ENCODE peak calls at places on chromosomes 1 and 21, in ten cellular contexts. G, R, T, Z, Y, U, V, K, Q and A are unnamed samples.
A peak's percentile ranks its signal among the peaks of the same experiment; 100 is the strongest.

GRCh38 chr1:96234299-96234698 is 487.3 kb upstream of the PTBP2 start:
- DNase-seq in G (peak; percentile 66), R (no peak), T (peak; percentile 53), Z (no peak), Y (no peak), U (peak; percentile 15), V (no peak), K (no peak), Q (no peak), A (peak; percentile 56)

GRCh38 chr1:150066838-150067183 is 765 bp upstream of the VPS45 start:
- DNase-seq in G (peak; percentile 23), R (no peak), T (peak; percentile 31), Z (no peak), Y (peak; percentile 57), U (no peak), V (no peak), K (no peak), Q (no peak), A (no peak)

GRCh38 chr1:48228156-48228555 is 5.6 kb downstream of the SLC5A9 start:
- DNase-seq in G (peak; percentile 57), R (no peak), T (no peak), Z (no peak), Y (peak; percentile 41), U (no peak), V (no peak), K (no peak), Q (no peak), A (no peak)

GRCh38 chr21:16145052-16145451 is 415.3 kb downstream of the USP25 start:
- DNase-seq in G (no peak), R (no peak), T (no peak), Z (no peak), Y (no peak), U (no peak), V (no peak), K (no peak), Q (no peak), A (no peak)

GRCh38 chr1:211259596-211260126 is 495 bp downstream of the RCOR3 start:
- DNase-seq in G (peak; percentile 67), R (peak; percentile 80), T (no peak), Z (no peak), Y (peak; percentile 72), U (peak; percentile 26), V (no peak), K (peak; percentile 8), Q (no peak), A (no peak)

GRCh38 chr1:162248854-162249535 is 127.7 kb downstream of the SPATA46 start:
- DNase-seq in G (no peak), R (no peak), T (no peak), Z (no peak), Y (no peak), U (no peak), V (no peak), K (no peak), Q (no peak), A (no peak)

GRCh38 chr1:117061986-117062415 is 1.9 kb downstream of the TTF2 start:
- DNase-seq in G (peak; percentile 79), R (no peak), T (no peak), Z (peak; percentile 59), Y (no peak), U (no peak), V (peak; percentile 53), K (no peak), Q (no peak), A (no peak)

GRCh38 chr1:211036701-211037494 is 97.0 kb downstream of the KCNH1 start:
- DNase-seq in G (peak; percentile 77), R (no peak), T (no peak), Z (peak; percentile 96), Y (no peak), U (no peak), V (peak; percentile 90), K (peak; percentile 75), Q (no peak), A (no peak)

GRCh38 chr1:30966690-30967369 is 58.3 kb upstream of the SDC3 start:
- DNase-seq in G (peak; percentile 90), R (no peak), T (no peak), Z (peak; percentile 57), Y (peak; percentile 26), U (no peak), V (no peak), K (no peak), Q (no peak), A (no peak)

GRCh38 chr1:17653728-17654351 is 101.3 kb upstream of the ACTL8 start:
- DNase-seq in G (peak; percentile 72), R (no peak), T (no peak), Z (peak; percentile 31), Y (peak; percentile 84), U (no peak), V (no peak), K (no peak), Q (no peak), A (no peak)

GRCh38 chr21:33964706-33965325 is 49.2 kb upstream of the ATP5PO start:
- DNase-seq in G (no peak), R (no peak), T (no peak), Z (peak; percentile 58), Y (no peak), U (no peak), V (no peak), K (no peak), Q (no peak), A (no peak)

GRCh38 chr21:38775733-38776132 is 30.0 kb upstream of the ETS2 start:
- DNase-seq in G (no peak), R (no peak), T (no peak), Z (no peak), Y (no peak), U (no peak), V (no peak), K (no peak), Q (no peak), A (no peak)

GRCh38 chr21:35236090-35236489 is 187.0 kb upstream of the RUNX1 start:
- DNase-seq in G (no peak), R (no peak), T (no peak), Z (no peak), Y (no peak), U (no peak), V (no peak), K (no peak), Q (no peak), A (no peak)

GRCh38 chr1:8293641-8294169 is 24.2 kb upstream of the SLC45A1 start:
- DNase-seq in G (no peak), R (no peak), T (no peak), Z (no peak), Y (no peak), U (no peak), V (no peak), K (no peak), Q (no peak), A (no peak)

GRCh38 chr1:221806984-221807383 is 65.1 kb upstream of the DUSP10 start:
- DNase-seq in G (no peak), R (no peak), T (no peak), Z (no peak), Y (no peak), U (no peak), V (no peak), K (no peak), Q (no peak), A (no peak)

GRCh38 chr1:115089443-115090340 is at the start of gene TSPAN2:
- DNase-seq in G (peak; percentile 12), R (no peak), T (peak; percentile 51), Z (no peak), Y (peak; percentile 69), U (no peak), V (no peak), K (no peak), Q (peak; percentile 62), A (no peak)

GRCh38 chr1:71667224-71667623 is 586.4 kb upstream of the ZRANB2 start:
- DNase-seq in G (no peak), R (no peak), T (no peak), Z (no peak), Y (no peak), U (no peak), V (no peak), K (peak; percentile 15), Q (no peak), A (no peak)

GRCh38 chr1:192491804-192492554 is 83.6 kb upstream of the RGS1 start:
- DNase-seq in G (peak; percentile 54), R (no peak), T (no peak), Z (peak; percentile 17), Y (no peak), U (no peak), V (no peak), K (no peak), Q (no peak), A (no peak)
- TF ChIP-seq CTCF in G (peak; percentile 22), R (no peak), T (no peak), Z (peak; percentile 34), Y (no peak), U (no peak), V (no peak), K (no peak), Q (no peak), A (no peak)

GRCh38 chr1:154726903-154727302 is 118.9 kb upstream of the ADAR start:
- DNase-seq in G (no peak), R (no peak), T (no peak), Z (no peak), Y (no peak), U (no peak), V (no peak), K (no peak), Q (no peak), A (no peak)
- TF ChIP-seq CTCF in G (no peak), R (no peak), T (no peak), Z (no peak), Y (no peak), U (no peak), V (no peak), K (no peak), Q (no peak), A (no peak)

GRCh38 chr1:237732657-237733056 is 158.1 kb downstream of the ZP4 start:
- DNase-seq in G (no peak), R (no peak), T (no peak), Z (no peak), Y (no peak), U (no peak), V (no peak), K (no peak), Q (no peak), A (no peak)

GRCh38 chr1:237737448-237737847 is 153.3 kb downstream of the ZP4 start:
- DNase-seq in G (no peak), R (no peak), T (no peak), Z (no peak), Y (no peak), U (no peak), V (no peak), K (no peak), Q (no peak), A (no peak)

GRCh38 chr1:237737938-237738610 is 152.6 kb downstream of the ZP4 start:
- DNase-seq in G (no peak), R (no peak), T (no peak), Z (no peak), Y (no peak), U (no peak), V (no peak), K (no peak), Q (no peak), A (no peak)

GRCh38 chr1:237740831-237741230 is 149.9 kb downstream of the ZP4 start:
- DNase-seq in G (no peak), R (no peak), T (no peak), Z (no peak), Y (no peak), U (no peak), V (no peak), K (no peak), Q (no peak), A (no peak)

GRCh38 chr1:237736372-237737029 is 154.2 kb downstream of the ZP4 start:
- DNase-seq in G (no peak), R (no peak), T (no peak), Z (no peak), Y (no peak), U (no peak), V (no peak), K (no peak), Q (no peak), A (no peak)
- TF ChIP-seq CTCF in G (no peak), R (no peak), T (no peak), Z (peak; percentile 40), Y (peak; percentile 36), U (no peak), V (no peak), K (no peak), Q (no peak), A (no peak)

GRCh38 chr1:92748138-92748537 is 36.8 kb downstream of the EVI5 start:
- DNase-seq in G (peak; percentile 30), R (no peak), T (no peak), Z (no peak), Y (no peak), U (no peak), V (no peak), K (no peak), Q (no peak), A (no peak)
- TF ChIP-seq CTCF in G (peak; percentile 19), R (no peak), T (no peak), Z (no peak), Y (no peak), U (no peak), V (no peak), K (no peak), Q (no peak), A (no peak)